ENCODE peak calls at places on chromosomes 4 and X, in ten cellular contexts. G is esophagus squamous epithelium; K is stimulated activated CD4-positive, alpha-beta T cell treated with anti-CD3 and anti-CD28 coated beads, Interleukin-15, amount 100 ng/mL, for 48 hours; F is head of caudate nucleus; I is Panc1; C is GM20000; W is NAMALWA; B is non-pigmented ciliary epithelial cell; T is esophagus muscularis mucosa; N is mesenteric fat pad. R is an unnamed sample.

GRCh38 chr4:103272174-103272573 is 74.0 kb upstream of the CENPE start:
- DNase-seq in G (no peak), K (no peak), F (no peak), I (no peak), C (no peak), W (no peak), B (no peak), T (no peak), N (no peak), R (no peak)

GRCh38 chr4:106201373-106201772 is 114.6 kb downstream of the TBCK start:
- DNase-seq in G (no peak), K (no peak), F (no peak), I (no peak), C (no peak), W (peak), B (no peak), T (no peak), N (no peak), R (peak)

GRCh38 chrX:1249101-1249887 is 19.3 kb upstream of the CSF2RA start:
- DNase-seq in G (no peak), K (peak), F (no peak), I (no peak), C (no peak), W (no peak), B (no peak), T (no peak), N (no peak), R (peak)

GRCh38 chr4:188387134-188387791 is 248.0 kb downstream of the TRIML1 start:
- DNase-seq in G (no peak), K (no peak), F (no peak), I (no peak), C (no peak), W (no peak), B (no peak), T (no peak), N (no peak), R (no peak)

GRCh38 chrX:46580613-46581012 is 7.0 kb downstream of the CHST7 start:
- DNase-seq in G (no peak), K (no peak), F (no peak), I (no peak), C (no peak), W (no peak), B (no peak), T (no peak), N (no peak), R (no peak)

GRCh38 chr4:111678466-111678865 is 466.8 kb upstream of the FAM241A start:
- DNase-seq in G (no peak), K (no peak), F (no peak), I (no peak), C (no peak), W (no peak), B (peak), T (no peak), N (no peak), R (no peak)

GRCh38 chr4:6987566-6987920 is 55.6 kb upstream of the TADA2B start:
- DNase-seq in G (no peak), K (no peak), F (no peak), I (no peak), C (no peak), W (no peak), B (no peak), T (no peak), N (no peak), R (peak)

GRCh38 chr4:52983563-52984303 is 121.6 kb downstream of the RASL11B start:
- DNase-seq in G (no peak), K (no peak), F (no peak), I (peak), C (peak), W (peak), B (no peak), T (no peak), N (no peak), R (peak)

GRCh38 chr4:76011700-76012387 is 4.5 kb upstream of the CXCL9 start:
- DNase-seq in G (no peak), K (no peak), F (no peak), I (no peak), C (peak), W (no peak), B (no peak), T (no peak), N (no peak), R (no peak)

GRCh38 chr4:18075823-18076433 is 54.4 kb upstream of the LCORL start:
- DNase-seq in G (no peak), K (peak), F (no peak), I (no peak), C (no peak), W (peak), B (no peak), T (no peak), N (no peak), R (peak)

GRCh38 chr4:186606593-186606992 is 51.2 kb upstream of the MTNR1A start:
- DNase-seq in G (no peak), K (no peak), F (no peak), I (no peak), C (no peak), W (no peak), B (no peak), T (no peak), N (no peak), R (no peak)

GRCh38 chr4:10421344-10422055 is 35.7 kb downstream of the ZNF518B start:
- DNase-seq in G (no peak), K (no peak), F (no peak), I (no peak), C (no peak), W (no peak), B (no peak), T (no peak), N (no peak), R (no peak)

GRCh38 chrX:72094894-72095293 is 36.8 kb downstream of the RTL5 start:
- DNase-seq in G (no peak), K (no peak), F (no peak), I (no peak), C (peak), W (peak), B (no peak), T (no peak), N (no peak), R (peak)

GRCh38 chr4:118086334-118086733 is 52.0 kb downstream of the NDST3 start:
- DNase-seq in G (no peak), K (peak), F (peak), I (no peak), C (no peak), W (no peak), B (peak), T (no peak), N (no peak), R (no peak)

R was measured in Karpas-422.